ENCODE peak calls at places on chromosomes 12 and 14, in seven cellular contexts. Z, I, U, T, K, D and S are unnamed samples. For H3K36me3, the result is how much of the 10 kb centered on the place peaks cover.

GRCh38 chr14:38065101-38065762 is 142.5 kb upstream of the SSTR1 start:
- DNase-seq in D (no peak), I (peak), Z (no peak), T (no peak), U (no peak), K (peak), S (no peak)

GRCh38 chr12:106213721-106214121 is 34.1 kb downstream of the CKAP4 start:
- DNase-seq in T (no peak), D (no peak), K (no peak), I (no peak), Z (no peak), U (no peak), S (peak)

GRCh38 chr14:91369628-91370445 is 47.8 kb downstream of the CCDC88C start:
- DNase-seq in Z (no peak), U (no peak), K (no peak), D (no peak), I (no peak), T (no peak), S (no peak)

GRCh38 chr12:127260959-127261358 is 1006.0 kb upstream of the TMEM132C start:
- DNase-seq in I (no peak), K (no peak), Z (no peak), T (no peak), D (no peak), U (no peak), S (no peak)

GRCh38 chr12:107092669-107093546 is 441 bp downstream of the CRY1 start:
- DNase-seq in D (peak), T (no peak), K (peak), U (peak), I (peak), Z (peak), S (peak)

GRCh38 chr12:17976202-17976601 is 113.8 kb downstream of the RERGL start:
- DNase-seq in K (no peak), Z (no peak), I (no peak), U (peak), D (peak), T (peak), S (peak)

GRCh38 chr12:97630875-97631274 is 168.3 kb downstream of the RMST start:
- DNase-seq in I (no peak), T (no peak), K (no peak), Z (no peak), U (no peak), D (no peak), S (no peak)

GRCh38 chr12:89316705-89317139 is 35.6 kb downstream of the DUSP6 start:
- DNase-seq in K (no peak), D (no peak), Z (no peak), U (peak), T (no peak), I (no peak), S (no peak)

GRCh38 chr12:80763874-80764273 is 47.2 kb downstream of the MYF5 start:
- DNase-seq in Z (no peak), T (peak), U (no peak), I (no peak), K (no peak), D (peak), S (peak)

GRCh38 chr12:41250748-41251147 is 62.6 kb downstream of the PDZRN4 start:
- DNase-seq in Z (no peak), T (no peak), I (no peak), U (no peak), D (peak), K (no peak), S (no peak)

GRCh38 chr12:121783771-121784170 is 9.7 kb downstream of the RHOF start:
- DNase-seq in Z (no peak), K (no peak), T (no peak), I (no peak), D (no peak), U (no peak), S (no peak)

GRCh38 chr14:71918955-71919354 is 13.3 kb upstream of the RGS6 start:
- DNase-seq in T (no peak), U (peak), D (no peak), I (no peak), Z (no peak), K (no peak), S (peak)

GRCh38 chr12:49200882-49201594 is 12.2 kb upstream of the TUBA1A start:
- DNase-seq in U (no peak), T (no peak), I (no peak), D (peak), Z (no peak), K (peak), S (peak)

GRCh38 chr14:23514009-23514962 is 37.3 kb downstream of the ZFHX2 start:
- DNase-seq in K (no peak), Z (peak), U (peak), D (no peak), I (no peak), T (no peak), S (no peak)

GRCh38 chr14:67566908-67567307 is 33.2 kb downstream of the PIGH start:
- DNase-seq in U (no peak), K (no peak), D (no peak), T (peak), Z (peak), I (no peak), S (no peak)

GRCh38 chr14:46259536-46259935 is 392.0 kb downstream of the RPL10L start:
- DNase-seq in D (no peak), T (no peak), K (no peak), Z (no peak), U (peak), I (no peak), S (peak)

GRCh38 chr12:132065609-132066344 is 78.3 kb downstream of the DDX51 start:
- DNase-seq in U (no peak), I (no peak), D (no peak), T (no peak), Z (no peak), K (no peak), S (no peak)

GRCh38 chr12:132066749-132067148 is 77.4 kb downstream of the DDX51 start:
- DNase-seq in D (no peak), U (no peak), I (no peak), Z (no peak), K (no peak), T (no peak), S (no peak)

GRCh38 chr12:132066345-132066685 is 77.8 kb downstream of the DDX51 start:
- DNase-seq in I (no peak), K (peak), T (no peak), D (no peak), Z (no peak), U (no peak), S (no peak)

GRCh38 chr12:132068250-132068649 is 75.9 kb downstream of the DDX51 start:
- DNase-seq in Z (no peak), T (no peak), I (no peak), K (no peak), D (no peak), U (no peak), S (no peak)

GRCh38 chr12:132067182-132067581 is 76.9 kb downstream of the DDX51 start:
- DNase-seq in D (no peak), Z (no peak), T (no peak), U (no peak), I (no peak), K (no peak), S (no peak)
- H3K36me3 ChIP-seq in D (under half), Z (half or more), T (half or more), U (under half), I (under half), K (under half), S (half or more)

GRCh38 chr12:69008510-69008909 is 75.5 kb upstream of the CPM start:
- DNase-seq in U (no peak), I (no peak), Z (no peak), D (no peak), K (no peak), T (no peak), S (no peak)
- H3K36me3 ChIP-seq in U (under half), I (under half), Z (under half), D (under half), K (under half), T (under half), S (under half)

DNA sequence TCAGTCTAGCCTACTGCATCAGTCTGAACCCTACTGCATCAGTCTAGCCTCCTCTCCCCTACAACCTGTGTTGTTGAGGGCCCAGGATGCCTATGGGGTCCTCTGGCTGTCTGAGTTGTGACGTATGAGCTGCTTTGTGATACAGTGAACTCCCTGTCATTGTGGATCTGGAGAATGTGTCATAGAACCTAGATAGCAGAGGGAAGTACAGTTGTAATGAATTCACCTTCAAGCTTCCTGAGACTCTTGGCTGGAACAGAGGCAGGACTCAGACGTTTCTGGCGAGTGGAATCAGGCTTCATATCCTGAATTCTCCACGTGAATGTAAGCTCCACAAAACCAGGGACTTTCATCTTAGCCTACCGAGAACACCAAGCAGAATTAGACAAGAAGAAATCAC is 17.0 kb downstream of the TBK1 start:
- DNase-seq in Z (no peak), U (no peak), T (no peak), D (no peak), K (no peak), I (no peak), S (no peak)
- H3K36me3 ChIP-seq in Z (under half), U (under half), T (half or more), D (half or more), K (under half), I (under half), S (half or more)

DNA sequence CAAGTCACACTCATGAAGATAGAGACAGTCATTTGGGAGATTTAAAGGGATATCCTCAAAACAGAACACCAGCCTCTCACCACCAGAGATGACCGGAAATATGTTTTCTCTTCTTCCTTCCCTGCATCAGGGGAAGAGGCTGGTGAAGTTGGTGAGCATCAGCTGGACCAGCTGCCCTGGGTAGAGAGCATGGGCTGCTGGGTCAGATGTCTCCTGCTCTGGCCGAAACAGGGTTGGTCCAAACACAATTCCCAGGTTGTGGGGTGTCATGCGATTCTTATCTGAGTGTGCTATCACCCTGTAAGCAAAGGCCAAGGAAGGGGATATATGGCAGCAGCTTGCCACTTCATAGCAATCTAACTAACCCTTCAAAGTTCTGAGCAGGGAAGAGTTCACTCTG is 7.3 kb downstream of the ARHGAP9 start:
- DNase-seq in K (no peak), U (no peak), T (no peak), D (no peak), Z (no peak), I (no peak), S (no peak)
- H3K36me3 ChIP-seq in K (half or more), U (under half), T (under half), D (under half), Z (under half), I (half or more), S (under half)

GRCh38 chr12:26906704-26907103 is 31.1 kb downstream of the INTS13 start:
- DNase-seq in U (no peak), D (no peak), I (no peak), T (no peak), Z (no peak), K (no peak), S (no peak)
- H3K36me3 ChIP-seq in U (under half), D (under half), I (under half), T (half or more), Z (under half), K (under half), S (half or more)

GRCh38 chr12:68812553-68813241 is 4.7 kb downstream of the MDM2 start:
- DNase-seq in K (no peak), U (no peak), I (no peak), Z (peak), T (no peak), D (no peak), S (no peak)

GRCh38 chr12:68815928-68816800 is 8.2 kb downstream of the MDM2 start:
- DNase-seq in Z (no peak), I (no peak), D (no peak), U (no peak), T (no peak), K (no peak), S (no peak)

GRCh38 chr12:68813242-68813593 is 5.2 kb downstream of the MDM2 start:
- DNase-seq in K (no peak), Z (no peak), I (no peak), D (no peak), U (no peak), T (no peak), S (no peak)

GRCh38 chr12:68814490-68815231 is 6.7 kb downstream of the MDM2 start:
- DNase-seq in D (no peak), T (no peak), Z (no peak), K (no peak), U (no peak), I (no peak), S (no peak)

GRCh38 chr12:68815232-68815927 is 7.4 kb downstream of the MDM2 start:
- DNase-seq in K (no peak), Z (no peak), D (no peak), T (no peak), U (no peak), I (no peak), S (no peak)
- H3K36me3 ChIP-seq in K (under half), Z (under half), D (half or more), T (half or more), U (under half), I (under half), S (half or more)